ENCODE peak calls at places on chromosomes 1 and 21, in four cellular contexts. R is cardiac fibroblast, Z is astrocyte of the spinal cord, S is fibroblast of pulmonary artery. B is an unnamed sample.

GRCh38 chr1:192860478-192861185 is 51.8 kb downstream of the RGS2 start:
- DNase-seq in Z (no peak), R (no peak), S (no peak), B (no peak)

GRCh38 chr1:25800538-25801377 is 765 bp downstream of the SELENON start:
- DNase-seq in R (no peak), S (no peak), Z (no peak), B (no peak)

GRCh38 chr1:22749919-22750670 is 39.5 kb downstream of the EPHB2 start:
- DNase-seq in R (peak; percentile 94), Z (peak; percentile 89), S (peak; percentile 93), B (no peak)

GRCh38 chr1:230849451-230850194 is 18.7 kb downstream of the C1orf198 start:
- DNase-seq in S (peak; percentile 94), R (peak; percentile 95), Z (peak; percentile 97), B (no peak)

GRCh38 chr1:221849110-221849509 is 107.2 kb upstream of the DUSP10 start:
- DNase-seq in R (no peak), S (no peak), Z (no peak), B (no peak)

GRCh38 chr21:41427556-41427955 is 1.5 kb downstream of the MX1 start:
- DNase-seq in Z (no peak), S (no peak), R (no peak), B (no peak)

GRCh38 chr1:32702599-32703478 is at the start of gene SYNC:
- DNase-seq in R (peak; percentile 51), Z (peak; percentile 85), S (peak; percentile 46), B (peak; percentile 51)

GRCh38 chr1:94537254-94537653 is 4.3 kb downstream of the F3 start:
- DNase-seq in S (no peak), R (no peak), Z (no peak), B (no peak)

GRCh38 chr1:3542635-3543034 is 68.7 kb downstream of the MEGF6 start:
- DNase-seq in R (no peak), S (no peak), Z (no peak), B (no peak)

GRCh38 chr1:200379431-200379755 is 30.4 kb downstream of the ZNF281 start:
- DNase-seq in Z (peak; percentile 88), S (peak; percentile 93), R (peak; percentile 94), B (no peak)

GRCh38 chr1:202158810-202159533 is 1.4 kb downstream of the PTPN7 start:
- DNase-seq in R (no peak), S (no peak), Z (no peak), B (peak; percentile 54)

GRCh38 chr1:202157945-202158344 is 2.5 kb downstream of the PTPN7 start:
- DNase-seq in Z (no peak), R (no peak), S (no peak), B (no peak)

GRCh38 chr1:202160377-202160940 is at the start of gene PTPN7:
- DNase-seq in R (no peak), Z (no peak), S (no peak), B (peak; percentile 82)

GRCh38 chr1:202161151-202162048 is 998 bp upstream of the PTPN7 start:
- DNase-seq in S (no peak), R (no peak), Z (no peak), B (peak; percentile 50)

GRCh38 chr1:202159534-202160371 is 649 bp downstream of the PTPN7 start:
- DNase-seq in S (no peak), R (no peak), Z (no peak), B (peak; percentile 70)
- TF ChIP-seq CTCF in S (no peak), R (no peak), Z (no peak), B (no peak)

DNA sequence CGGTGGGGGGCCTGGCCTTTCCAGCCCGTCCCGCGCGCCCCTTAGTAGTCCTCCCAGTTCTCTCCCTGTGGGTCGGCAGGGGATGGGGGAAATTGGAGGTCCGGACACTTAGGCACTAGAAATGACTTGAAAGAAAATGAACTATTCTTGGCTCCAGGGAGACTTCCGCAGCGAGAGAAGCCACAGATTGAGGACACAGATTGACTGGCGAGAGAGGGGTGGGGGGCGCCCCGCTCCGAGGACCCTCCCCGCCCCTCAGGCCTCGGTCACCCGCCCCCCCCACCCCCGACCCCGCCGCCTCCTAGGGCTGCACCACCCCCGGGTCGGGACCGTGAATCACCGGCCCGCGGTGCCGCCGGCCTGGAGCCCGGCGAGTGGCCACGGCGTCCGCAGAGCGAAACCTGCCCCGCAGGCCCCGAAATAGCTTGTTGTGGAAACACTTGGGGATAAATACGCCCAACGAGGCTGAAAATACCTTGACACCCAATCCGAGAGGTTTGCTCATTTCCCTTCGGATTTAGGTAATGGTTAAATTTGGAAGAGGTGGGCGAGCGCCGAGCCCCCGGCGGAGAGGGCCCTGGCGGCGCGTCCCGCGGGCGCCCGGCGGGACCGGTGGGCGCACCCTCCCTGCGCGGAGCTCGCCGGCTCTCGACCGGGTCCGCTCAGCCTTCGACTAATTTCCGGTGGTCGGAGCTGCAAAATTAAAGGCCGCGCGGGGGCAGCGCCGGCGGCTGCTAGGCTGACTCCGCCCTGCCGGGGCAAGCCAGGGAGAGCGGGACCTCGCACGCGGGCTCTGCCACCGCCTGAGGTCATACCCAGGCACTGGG is at the start of gene GFI1:
- DNase-seq in S (peak; percentile 17), Z (no peak), R (peak; percentile 9), B (peak; percentile 67)
- TF ChIP-seq CTCF in S (no peak), Z (no peak), R (no peak), B (peak; percentile 42)

GRCh38 chr1:158179301-158180041 is 1.2 kb upstream of the CD1D start:
- DNase-seq in Z (no peak), S (no peak), R (no peak), B (peak; percentile 78)
- TF ChIP-seq CTCF in Z (no peak), S (no peak), R (no peak), B (no peak)

DNA sequence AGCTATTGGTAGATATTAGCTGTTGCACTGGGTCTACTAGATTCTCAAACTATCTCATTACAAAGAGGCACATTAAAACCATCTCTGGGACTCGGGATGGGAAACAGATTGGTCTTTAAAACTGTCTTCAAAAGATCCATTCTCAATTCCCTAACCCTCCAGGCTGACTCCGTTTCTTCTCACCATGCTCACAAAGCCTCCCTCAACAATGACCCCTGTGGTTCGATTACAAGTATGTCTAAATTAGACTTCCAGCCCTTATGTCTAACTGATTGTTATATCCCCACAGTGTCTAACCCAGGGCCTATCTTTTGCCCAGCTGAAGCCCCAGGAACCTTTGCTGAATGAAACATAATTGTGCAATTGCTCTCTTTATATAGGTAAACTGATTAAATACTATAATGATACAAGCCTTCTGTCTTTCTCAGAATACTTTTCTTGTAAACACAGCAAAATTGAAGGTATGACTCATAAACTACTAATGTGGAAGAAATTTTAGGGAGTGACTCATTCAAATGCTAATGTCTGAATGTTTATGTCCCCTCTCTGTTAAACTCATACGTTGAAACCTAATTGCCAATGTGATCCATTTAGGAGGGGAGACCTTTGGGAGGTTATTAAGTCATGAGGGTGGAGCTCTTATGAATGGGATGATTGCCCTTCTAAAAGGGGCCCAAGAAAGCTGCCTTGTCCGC is 65.6 kb upstream of the DAB1 start:
- DNase-seq in S (peak; percentile 64), R (peak; percentile 78), Z (peak; percentile 88), B (no peak)
- TF ChIP-seq CTCF in S (no peak), R (no peak), Z (no peak), B (no peak)

DNA sequence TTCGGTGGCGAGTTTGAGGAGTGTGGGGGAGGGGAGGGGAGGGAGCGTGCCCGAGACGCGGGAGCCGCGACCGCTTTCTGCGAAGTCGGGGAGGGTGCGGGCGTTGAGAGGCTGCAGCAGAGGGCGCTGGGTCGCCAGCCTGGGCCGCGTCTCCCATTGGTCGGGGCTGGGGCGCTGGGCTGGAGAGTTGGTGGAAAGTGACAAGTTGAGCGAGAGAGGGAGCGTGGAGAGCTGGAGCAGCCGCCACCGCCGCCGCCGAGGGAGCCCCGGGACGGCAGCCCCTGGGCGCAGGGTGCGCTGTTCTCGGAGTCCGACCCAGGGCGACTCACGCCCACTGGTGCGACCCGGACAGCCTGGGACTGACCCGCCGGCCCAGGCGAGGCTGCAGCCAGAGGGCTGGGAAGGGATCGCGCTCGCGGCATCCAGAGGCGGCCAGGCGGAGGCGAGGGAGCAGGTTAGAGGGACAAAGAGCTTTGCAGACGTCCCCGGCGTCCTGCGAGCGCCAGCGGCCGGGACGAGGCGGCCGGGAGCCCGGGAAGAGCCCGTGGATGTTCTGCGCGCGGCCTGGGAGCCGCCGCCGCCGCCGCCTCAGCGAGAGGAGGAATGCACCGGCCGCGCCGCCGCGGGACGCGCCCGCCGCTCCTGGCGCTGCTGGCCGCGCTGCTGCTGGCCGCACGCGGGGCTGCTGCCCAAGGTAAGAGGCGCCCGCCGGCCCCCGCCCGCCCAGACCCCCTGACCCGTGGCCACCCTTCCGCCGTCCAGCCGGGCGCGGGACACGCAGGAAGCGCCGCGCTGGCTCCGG is at the start of gene ROR1:
- DNase-seq in S (peak; percentile 87), Z (peak; percentile 83), R (peak; percentile 88), B (peak; percentile 77)
- TF ChIP-seq CTCF in S (peak; percentile 58), Z (peak; percentile 81), R (peak; percentile 76), B (peak; percentile 52)

DNA sequence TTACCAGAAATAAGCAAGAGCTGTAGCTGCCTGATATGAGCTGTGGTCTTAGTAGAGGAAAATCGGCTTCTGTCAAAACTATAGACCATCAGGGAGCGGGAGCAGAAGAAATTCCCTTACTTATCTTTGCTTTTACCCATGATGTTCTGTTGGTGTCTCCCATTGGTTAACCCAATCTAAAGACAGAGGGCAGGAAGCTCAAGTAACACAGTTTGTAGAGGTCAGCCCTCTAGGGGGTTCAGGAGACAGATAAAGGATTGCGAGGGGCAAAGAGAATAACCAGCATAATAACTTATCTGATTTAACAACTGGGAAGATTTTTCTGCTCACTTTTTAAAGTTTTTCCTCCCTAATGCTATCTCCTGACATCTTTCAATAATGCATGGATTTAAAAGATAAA is 142.4 kb downstream of the NTMT2 start:
- DNase-seq in S (no peak), Z (no peak), R (no peak), B (no peak)
- TF ChIP-seq CTCF in S (no peak), Z (no peak), R (no peak), B (no peak)

B was measured in GM10248.